ENCODE peak calls at places on chromosomes 11 and 22, in seven cellular contexts. B is amygdala; L is activated naive CD4-positive, alpha-beta T cell; U is hypothalamus; F is OCI-LY7; P is endothelial cell of umbilical vein; N is HS-5. A is an unnamed sample.

GRCh38 chr11:44627911-44628729 is 62.7 kb downstream of the CD82 start:
- DNase-seq in N (no peak), P (peak), U (peak), L (no peak), F (no peak), B (peak), A (peak)

GRCh38 chr22:42993651-42994275 is 21.2 kb downstream of the PACSIN2 start:
- DNase-seq in N (no peak), F (no peak), P (no peak), B (no peak), U (no peak), L (no peak), A (no peak)

GRCh38 chr11:2355000-2355644 is 22.0 kb upstream of the CD81 start:
- DNase-seq in F (no peak), N (no peak), B (no peak), L (no peak), U (no peak), P (peak), A (no peak)

GRCh38 chr11:119845756-119846155 is 116.8 kb upstream of the NECTIN1 start:
- DNase-seq in B (no peak), U (no peak), L (no peak), N (no peak), F (no peak), P (no peak), A (no peak)

GRCh38 chr22:50012201-50013181 is at the start of gene IL17REL:
- DNase-seq in N (no peak), F (no peak), U (no peak), P (no peak), L (no peak), B (no peak), A (no peak)

GRCh38 chr11:65637794-65638317 is at the start of gene SIPA1:
- DNase-seq in L (no peak), U (peak), B (peak), N (peak), F (peak), P (peak), A (peak)

GRCh38 chr22:31952459-31952858 is 8.1 kb downstream of the YWHAH start:
- DNase-seq in U (no peak), P (peak), F (no peak), B (no peak), L (no peak), N (peak), A (no peak)

GRCh38 chr11:95736268-95737208 is 53.0 kb downstream of the FAM76B start:
- DNase-seq in P (no peak), L (no peak), U (no peak), F (no peak), B (no peak), N (no peak), A (no peak)

GRCh38 chr11:6735306-6735705 is 36.5 kb downstream of the OR2AG2 start:
- DNase-seq in L (no peak), B (no peak), U (no peak), N (peak), F (peak), P (peak), A (no peak)

GRCh38 chr22:46012182-46012880 is 35.4 kb upstream of the WNT7B start:
- DNase-seq in L (no peak), B (no peak), N (no peak), P (no peak), U (no peak), F (no peak), A (no peak)

GRCh38 chr11:31763296-31763695 is 47.8 kb downstream of the PAX6 start:
- DNase-seq in N (no peak), B (no peak), F (no peak), P (no peak), L (no peak), U (no peak), A (no peak)